ENCODE peak calls at places on chromosomes 3 and 15, in eight cellular contexts. A is neural crest cell; L is Calu3; T is stomach; I is GM13977; K is astrocyte; F is H9; H is activated CD8-positive, alpha-beta T cell treated with anti-CD3 and anti-CD28 coated beads for 36 hours. P is an unnamed sample.

GRCh38 chr3:64674591-64675076 is 13.2 kb downstream of the ADAMTS9 start:
- DNase-seq in H (no peak), A (no peak), L (peak), I (no peak), K (peak), T (no peak), F (no peak), P (no peak)

GRCh38 chr3:74561881-74562280 is 52.6 kb downstream of the CNTN3 start:
- DNase-seq in K (no peak), F (no peak), H (no peak), I (no peak), A (no peak), T (no peak), L (no peak), P (no peak)

GRCh38 chr3:186772281-186772885 is 11.0 kb upstream of the EIF4A2 start:
- DNase-seq in F (peak), L (no peak), H (no peak), T (no peak), A (no peak), I (no peak), K (no peak), P (no peak)

GRCh38 chr3:40477671-40478070 is 749 bp downstream of the ZNF619 start:
- DNase-seq in A (no peak), F (no peak), I (no peak), L (no peak), K (no peak), T (no peak), H (no peak), P (no peak)

GRCh38 chr3:111314146-111314873 is 227.7 kb upstream of the CD96 start:
- DNase-seq in K (peak), F (no peak), T (peak), H (no peak), A (no peak), L (no peak), I (no peak), P (no peak)

GRCh38 chr3:26931891-26932290 is 309.3 kb downstream of the LRRC3B start:
- DNase-seq in F (no peak), L (no peak), T (no peak), H (no peak), I (no peak), A (no peak), K (no peak), P (no peak)

GRCh38 chr3:78494831-78495230 is 1273.0 kb downstream of the ROBO1 start:
- DNase-seq in A (no peak), I (no peak), K (no peak), T (no peak), H (no peak), F (no peak), L (no peak), P (no peak)

GRCh38 chr3:172946061-172946460 is 195.0 kb downstream of the SPATA16 start:
- DNase-seq in A (no peak), T (no peak), H (no peak), K (no peak), F (no peak), L (no peak), I (no peak), P (no peak)

GRCh38 chr3:28699283-28699682 is 350.7 kb upstream of the AZI2 start:
- DNase-seq in L (peak), I (no peak), K (no peak), A (no peak), F (no peak), T (no peak), H (no peak), P (no peak)

GRCh38 chr15:85006655-85007054 is 25.0 kb downstream of the PDE8A start:
- DNase-seq in I (no peak), A (no peak), T (no peak), L (no peak), K (no peak), H (no peak), F (no peak), P (no peak)

GRCh38 chr3:174016186-174016585 is 618.6 kb downstream of the NLGN1 start:
- DNase-seq in K (peak), H (no peak), A (no peak), L (no peak), T (no peak), I (no peak), F (no peak), P (no peak)

GRCh38 chr15:76151599-76151974 is 91.8 kb downstream of the TMEM266 start:
- DNase-seq in H (no peak), K (no peak), I (no peak), F (peak), T (no peak), L (no peak), A (no peak), P (no peak)

GRCh38 chr3:12040902-12041301 is 36.7 kb downstream of the SYN2 start:
- DNase-seq in K (no peak), A (no peak), T (no peak), H (no peak), F (no peak), L (no peak), I (no peak), P (no peak)

GRCh38 chr3:118347781-118348557 is 686.7 kb downstream of the IGSF11 start:
- DNase-seq in A (no peak), H (no peak), I (no peak), T (no peak), L (no peak), F (no peak), K (no peak), P (no peak)

GRCh38 chr15:23437146-23437545 is 9.9 kb downstream of the GOLGA6L2 start:
- DNase-seq in T (no peak), F (no peak), L (no peak), K (no peak), A (no peak), H (no peak), I (no peak), P (no peak)

GRCh38 chr15:58469432-58470353 is 37.9 kb downstream of the LIPC start:
- DNase-seq in F (peak), L (peak), I (no peak), H (peak), T (peak), A (no peak), K (peak), P (no peak)

GRCh38 chr3:23324745-23325144 is 121.6 kb downstream of the UBE2E2 start:
- DNase-seq in L (no peak), I (no peak), K (peak), H (no peak), A (no peak), F (no peak), T (no peak), P (no peak)

GRCh38 chr3:115930922-115931321 is 307.6 kb downstream of the GAP43 start:
- DNase-seq in I (peak), L (no peak), T (no peak), H (no peak), K (no peak), F (no peak), A (no peak), P (no peak)

GRCh38 chr3:32956750-32957570 is 5.5 kb downstream of the CCR4 start:
- DNase-seq in F (no peak), K (peak), I (no peak), L (no peak), T (no peak), H (no peak), A (no peak), P (no peak)

GRCh38 chr3:125602752-125603649 is 7.7 kb upstream of the OSBPL11 start:
- DNase-seq in L (peak), A (peak), I (no peak), H (no peak), K (peak), T (no peak), F (no peak), P (no peak)

GRCh38 chr3:114071786-114072185 is 15.2 kb downstream of the QTRT2 start:
- DNase-seq in K (no peak), I (no peak), H (no peak), F (no peak), L (no peak), T (no peak), A (no peak), P (no peak)

GRCh38 chr15:55282284-55282833 is 7.3 kb downstream of the RAB27A start:
- DNase-seq in I (no peak), L (peak), K (peak), T (no peak), F (no peak), H (peak), A (no peak), P (no peak)

GRCh38 chr3:106093616-106094015 is 224.8 kb upstream of the CBLB start:
- DNase-seq in I (no peak), A (no peak), K (no peak), T (no peak), L (no peak), F (no peak), H (no peak), P (no peak)

GRCh38 chr3:36932979-36933378 is 11.9 kb downstream of the TRANK1 start:
- DNase-seq in F (no peak), H (no peak), K (peak), L (no peak), T (no peak), A (no peak), I (no peak), P (no peak)

GRCh38 chr3:184388164-184388935 is 8.5 kb downstream of the CHRD start:
- DNase-seq in H (no peak), I (no peak), K (no peak), A (no peak), F (no peak), L (no peak), T (no peak), P (no peak)

GRCh38 chr3:15797600-15798303 is at the start of gene ANKRD28:
- DNase-seq in I (no peak), K (peak), A (peak), F (no peak), L (peak), T (no peak), H (peak), P (no peak)

GRCh38 chr3:164620956-164621355 is 457.3 kb downstream of the SI start:
- DNase-seq in T (no peak), A (no peak), K (no peak), H (no peak), L (no peak), I (no peak), F (no peak), P (no peak)
- TF ChIP-seq CTCF in T (no peak), A (no peak), K (no peak), H (no peak), L (no peak), I (no peak), F (no peak), P (no peak)

DNA sequence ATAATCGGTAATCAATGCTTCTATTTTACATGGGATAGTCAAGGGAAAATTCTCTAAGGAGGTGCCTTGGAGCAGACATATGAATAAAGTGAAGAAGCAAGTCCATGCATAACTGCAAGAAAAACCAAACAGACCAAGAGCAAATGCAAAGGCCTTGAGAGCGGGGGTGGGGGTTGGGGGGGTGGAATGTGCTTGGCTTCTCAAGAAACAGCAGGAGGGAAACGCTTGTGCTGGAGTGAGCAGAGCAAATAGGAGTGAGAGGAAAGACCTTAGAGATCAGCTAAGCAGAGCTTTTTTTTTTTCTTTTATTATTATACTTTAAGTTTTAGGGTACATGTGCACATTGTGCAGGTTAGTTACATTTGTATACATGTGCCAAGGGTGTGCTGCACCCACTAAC is 260.8 kb downstream of the ARPP21 start:
- DNase-seq in I (no peak), A (no peak), L (no peak), T (no peak), K (no peak), F (no peak), H (no peak), P (no peak)
- TF ChIP-seq CTCF in I (no peak), A (no peak), L (no peak), T (no peak), K (no peak), F (no peak), H (no peak), P (no peak)

DNA sequence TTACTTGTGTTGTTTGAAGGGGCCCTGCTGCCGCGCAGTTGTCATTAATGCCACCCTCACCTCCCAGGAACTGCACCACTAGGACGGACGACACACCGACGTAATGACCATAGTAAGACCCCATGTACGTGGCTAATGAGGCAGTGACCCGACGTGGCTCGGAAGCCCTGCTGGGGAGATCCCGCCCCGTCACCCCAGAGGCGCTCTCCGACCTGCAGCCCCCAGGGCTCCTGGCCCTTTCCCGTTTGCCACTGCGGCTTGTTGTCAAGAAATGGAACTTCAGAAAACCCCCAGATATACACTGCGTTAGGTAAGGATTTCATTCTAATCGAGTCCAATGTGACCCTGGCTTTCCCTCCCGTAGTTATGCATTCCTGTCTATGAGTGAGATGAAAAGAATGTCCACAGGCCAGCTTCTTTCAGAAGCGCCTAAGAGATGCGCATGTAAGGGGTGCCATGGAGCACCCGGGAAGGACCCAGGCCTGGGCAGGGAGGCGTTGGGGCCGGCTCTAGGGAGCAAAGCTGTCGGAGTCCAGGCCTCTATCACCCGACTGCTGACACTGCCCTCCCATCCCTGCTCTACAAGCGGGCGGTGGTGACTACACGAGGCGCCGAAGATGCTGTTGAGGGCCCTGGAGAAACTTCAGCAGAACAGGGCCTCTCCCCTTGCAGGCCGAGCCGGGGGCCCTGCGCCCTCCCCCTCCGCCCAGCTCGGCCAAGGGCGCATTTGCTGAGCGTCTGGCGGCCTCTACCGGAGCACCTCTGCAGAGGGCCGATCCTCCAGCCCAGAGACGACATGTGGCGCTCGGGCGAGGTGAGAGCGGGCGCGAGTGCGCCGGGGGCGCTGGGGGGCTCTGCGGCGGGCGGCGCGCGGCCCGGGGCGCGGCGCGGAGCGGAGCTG is at the start of gene GABRA5:
- DNase-seq in H (no peak), F (peak), I (no peak), T (no peak), L (no peak), K (peak), A (peak), P (peak)
- TF ChIP-seq CTCF in H (no peak), F (peak), I (no peak), T (no peak), L (no peak), K (peak), A (peak), P (peak)

GRCh38 chr3:149375164-149375823 is 2.2 kb downstream of the TM4SF1 start:
- DNase-seq in K (no peak), A (no peak), T (no peak), I (no peak), H (no peak), L (peak), F (no peak), P (no peak)

GRCh38 chr3:149375824-149376196 is 1.6 kb downstream of the TM4SF1 start:
- DNase-seq in K (no peak), A (no peak), F (no peak), L (no peak), H (no peak), I (no peak), T (no peak), P (no peak)

GRCh38 chr3:149378420-149379388 is 1.3 kb upstream of the TM4SF1 start:
- DNase-seq in K (no peak), I (no peak), A (no peak), T (no peak), F (no peak), L (no peak), H (no peak), P (no peak)

GRCh38 chr3:149376728-149377407 is 581 bp downstream of the TM4SF1 start:
- DNase-seq in I (no peak), F (no peak), K (peak), T (no peak), L (no peak), A (no peak), H (no peak), P (no peak)

DNA sequence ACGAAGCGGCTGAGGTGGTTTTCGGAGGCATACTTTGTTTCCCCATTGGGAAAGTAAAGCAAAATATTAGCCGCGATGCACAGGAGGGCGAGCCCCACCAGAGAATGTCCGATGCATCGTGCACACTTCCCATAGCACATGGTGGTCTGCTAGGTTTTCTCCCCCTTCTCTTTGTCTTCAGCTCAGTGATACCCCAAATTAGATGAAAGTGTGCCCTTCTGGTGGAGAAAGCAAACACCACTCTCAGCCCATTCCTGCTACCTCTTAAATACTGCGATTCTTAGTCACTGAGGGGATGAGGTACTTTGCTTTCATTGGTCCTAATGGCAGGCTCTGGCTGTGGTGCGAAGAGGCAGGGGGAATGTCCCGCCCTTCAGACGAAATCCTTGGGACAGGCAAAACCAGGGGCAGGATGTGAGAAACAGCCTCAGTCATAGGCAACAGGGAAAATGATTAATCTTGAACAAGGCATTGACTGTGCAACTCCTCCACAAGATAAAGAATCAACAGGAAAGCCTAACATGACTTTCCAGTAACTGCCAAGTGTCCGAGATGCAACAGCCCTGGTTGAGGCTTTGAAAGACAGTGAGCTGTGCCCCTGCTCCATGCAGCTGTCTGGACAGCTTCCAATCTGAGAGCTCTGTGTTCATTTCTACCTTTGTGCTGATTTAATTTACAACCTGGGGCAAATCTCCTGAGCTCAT is at the start of gene TM4SF1:
- DNase-seq in A (no peak), F (peak), T (peak), H (no peak), L (peak), I (no peak), K (peak), P (no peak)
- TF ChIP-seq CTCF in A (no peak), F (no peak), T (no peak), H (no peak), L (peak), I (no peak), K (no peak), P (no peak)

GRCh38 chr3:9820543-9820942 is 10.5 kb downstream of the TTLL3 start:
- DNase-seq in F (no peak), A (no peak), I (no peak), T (no peak), L (no peak), H (no peak), K (no peak), P (no peak)

GRCh38 chr3:9825461-9826040 is 15.5 kb downstream of the TTLL3 start:
- DNase-seq in I (no peak), T (no peak), A (no peak), F (no peak), L (no peak), K (no peak), H (no peak), P (no peak)

GRCh38 chr3:9817437-9817836 is 7.4 kb downstream of the TTLL3 start:
- DNase-seq in L (no peak), T (no peak), F (no peak), A (no peak), K (no peak), H (no peak), I (no peak), P (no peak)

GRCh38 chr3:9818666-9819335 is 8.7 kb downstream of the TTLL3 start:
- DNase-seq in F (no peak), I (no peak), K (no peak), A (no peak), L (no peak), H (no peak), T (no peak), P (no peak)

GRCh38 chr3:9820944-9821343 is 10.9 kb downstream of the TTLL3 start:
- DNase-seq in I (no peak), L (no peak), H (no peak), T (no peak), A (no peak), F (peak), K (no peak), P (no peak)
- TF ChIP-seq CTCF in I (no peak), L (no peak), H (no peak), T (no peak), A (peak), F (peak), K (peak), P (peak)

GRCh38 chr3:150797155-150797554 is 34.2 kb upstream of the SIAH2 start:
- DNase-seq in L (no peak), K (no peak), F (no peak), H (peak), I (no peak), T (no peak), A (no peak), P (no peak)

GRCh38 chr3:150798122-150798618 is 35.2 kb upstream of the SIAH2 start:
- DNase-seq in L (no peak), H (no peak), A (no peak), I (no peak), T (peak), F (peak), K (peak), P (no peak)

GRCh38 chr3:150787741-150788370 is 24.9 kb upstream of the SIAH2 start:
- DNase-seq in A (peak), K (peak), I (no peak), L (peak), T (peak), H (peak), F (peak), P (no peak)

GRCh38 chr3:150790621-150791020 is 27.7 kb upstream of the SIAH2 start:
- DNase-seq in K (no peak), L (no peak), T (no peak), I (no peak), A (no peak), F (no peak), H (no peak), P (no peak)

GRCh38 chr3:150793641-150794040 is 30.7 kb upstream of the SIAH2 start:
- DNase-seq in H (no peak), A (no peak), K (no peak), F (no peak), T (no peak), L (no peak), I (no peak), P (no peak)
- TF ChIP-seq CTCF in H (no peak), A (no peak), K (no peak), F (no peak), T (no peak), L (no peak), I (no peak), P (no peak)

DNA sequence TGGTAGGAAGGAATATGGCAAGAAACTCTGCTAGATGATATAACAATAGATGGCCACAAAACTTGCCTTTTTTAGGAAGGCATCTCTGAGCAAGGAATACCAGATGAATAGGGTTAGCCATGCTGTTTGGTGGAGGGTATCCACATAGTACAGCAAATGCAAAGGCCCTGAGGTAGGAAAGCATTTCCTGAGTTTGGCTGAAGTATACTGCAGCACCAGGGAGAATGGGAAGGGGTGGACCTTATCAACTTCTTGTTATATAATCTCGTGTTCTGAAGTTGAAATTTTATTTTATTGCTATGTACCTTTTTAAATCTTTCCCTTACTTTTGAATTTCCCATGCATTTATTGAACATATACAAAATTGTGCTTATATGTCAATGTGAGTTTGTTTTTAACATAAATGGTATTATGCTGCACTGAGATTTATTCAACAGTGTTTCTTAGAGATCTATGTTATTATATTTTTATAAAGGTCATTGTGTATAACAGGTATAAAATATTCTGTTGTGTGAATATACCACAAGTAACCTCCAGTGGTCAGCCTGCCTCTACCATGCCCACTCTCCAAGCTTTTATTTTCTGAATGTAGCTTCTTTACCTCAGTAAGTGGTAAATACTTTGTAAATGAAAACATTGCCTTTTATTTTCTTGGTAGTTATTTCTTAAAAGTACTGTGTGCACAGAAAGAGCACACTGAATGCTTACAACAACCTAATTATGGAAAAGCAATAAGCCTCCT is 2.8 kb upstream of the KAT2B start:
- DNase-seq in K (no peak), A (no peak), F (no peak), H (no peak), L (no peak), I (no peak), T (no peak), P (no peak)
- TF ChIP-seq CTCF in K (no peak), A (no peak), F (no peak), H (no peak), L (no peak), I (no peak), T (no peak), P (no peak)

P was measured in D721Med.